ENCODE peak calls at places on chromosomes 6 and 20, in six cellular contexts. A, H, S, G, T and O are unnamed samples.

GRCh38 chr20:54475334-54476287 is at the start of gene DOK5:
- DNase-seq in A (peak; percentile 61), H (peak; percentile 18), S (no peak), G (peak; percentile 10), T (no peak), O (no peak)

GRCh38 chr6:133923938-133924593 is 29.0 kb upstream of the TBPL1 start:
- DNase-seq in A (peak; percentile 61), H (peak; percentile 78), S (peak; percentile 74), G (peak; percentile 79), T (peak; percentile 44), O (peak; percentile 74)

GRCh38 chr6:169185011-169185521 is 68.6 kb downstream of the THBS2 start:
- DNase-seq in A (no peak), H (no peak), S (no peak), G (no peak), T (peak; percentile 5), O (no peak)

GRCh38 chr6:4805553-4806307 is 29.5 kb downstream of the CDYL start:
- DNase-seq in A (peak; percentile 52), H (peak; percentile 34), S (peak; percentile 72), G (peak; percentile 50), T (no peak), O (peak; percentile 35)

GRCh38 chr20:48187891-48188290 is 402.6 kb upstream of the SULF2 start:
- DNase-seq in A (no peak), H (peak; percentile 47), S (no peak), G (no peak), T (no peak), O (no peak)

GRCh38 chr6:7505196-7505699 is 36.2 kb upstream of the DSP start:
- DNase-seq in A (no peak), H (peak; percentile 86), S (no peak), G (peak; percentile 21), T (no peak), O (peak; percentile 79)

GRCh38 chr6:12289655-12290489 is at the start of gene EDN1:
- DNase-seq in A (peak; percentile 81), H (peak; percentile 78), S (peak; percentile 87), G (peak; percentile 71), T (peak; percentile 63), O (peak; percentile 88)

GRCh38 chr20:54559890-54560289 is 84.5 kb downstream of the DOK5 start:
- DNase-seq in A (no peak), H (no peak), S (no peak), G (no peak), T (no peak), O (no peak)

GRCh38 chr6:156827382-156827781 is 50.2 kb downstream of the ARID1B start:
- DNase-seq in A (no peak), H (peak; percentile 53), S (no peak), G (no peak), T (no peak), O (peak; percentile 6)

GRCh38 chr6:45543298-45544235 is 165.8 kb upstream of the SUPT3H start:
- DNase-seq in A (no peak), H (peak; percentile 54), S (no peak), G (no peak), T (no peak), O (peak; percentile 47)

GRCh38 chr20:4245542-4245941 is 230.2 kb upstream of the RNF24 start:
- DNase-seq in A (no peak), H (no peak), S (no peak), G (no peak), T (no peak), O (no peak)

GRCh38 chr6:10531942-10532341 is 10.8 kb downstream of the GCNT2 start:
- DNase-seq in A (no peak), H (no peak), S (no peak), G (no peak), T (no peak), O (no peak)

GRCh38 chr20:38726849-38727601 is 2.7 kb downstream of the SLC32A1 start:
- DNase-seq in A (peak; percentile 93), H (no peak), S (no peak), G (no peak), T (peak; percentile 63), O (no peak)

GRCh38 chr6:32114853-32115252 is 5.7 kb upstream of the TNXB start:
- DNase-seq in A (no peak), H (peak; percentile 87), S (no peak), G (no peak), T (no peak), O (peak; percentile 91)

GRCh38 chr6:90179190-90180169 is 117.2 kb downstream of the BACH2 start:
- DNase-seq in A (no peak), H (no peak), S (no peak), G (no peak), T (no peak), O (no peak)

GRCh38 chr6:8914700-8915099 is 479.4 kb upstream of the SLC35B3 start:
- DNase-seq in A (no peak), H (no peak), S (no peak), G (no peak), T (no peak), O (no peak)

GRCh38 chr6:135449246-135449645 is 48.3 kb downstream of the AHI1 start:
- DNase-seq in A (no peak), H (no peak), S (no peak), G (no peak), T (no peak), O (no peak)

DNA sequence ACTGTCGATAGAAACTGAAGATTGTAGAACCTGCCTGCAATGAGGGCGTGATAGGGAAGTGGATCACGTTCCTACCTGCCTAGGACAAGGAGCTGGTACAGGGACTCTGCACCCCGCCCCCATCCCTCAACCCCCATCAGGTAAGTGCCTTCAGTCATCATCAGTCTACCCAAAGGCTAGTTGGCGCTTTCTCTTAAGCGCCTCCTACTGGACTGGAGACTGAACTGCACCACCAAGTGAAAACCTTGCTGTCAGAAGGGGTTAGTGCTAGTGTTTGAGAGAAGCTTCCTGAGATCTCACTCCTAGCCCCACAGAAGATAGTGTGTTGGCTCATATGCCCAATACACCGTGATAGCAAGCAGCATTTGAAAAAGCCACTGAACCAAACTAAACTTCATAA is 706.5 kb upstream of the MAN1A1 start:
- DNase-seq in A (no peak), H (no peak), S (no peak), G (no peak), T (no peak), O (no peak)
- TF ChIP-seq CTCF in A (peak; percentile 35), H (peak; percentile 33), S (no peak), G (no peak), T (peak; percentile 27), O (peak; percentile 35)

GRCh38 chr20:58892126-58892931 is 39.8 kb downstream of the GNAS start:
- DNase-seq in A (peak; percentile 78), H (peak; percentile 58), S (peak; percentile 89), G (peak; percentile 65), T (peak; percentile 88), O (peak; percentile 43)
- TF ChIP-seq CTCF in A (no peak), H (no peak), S (no peak), G (no peak), T (no peak), O (peak; percentile 44)

DNA sequence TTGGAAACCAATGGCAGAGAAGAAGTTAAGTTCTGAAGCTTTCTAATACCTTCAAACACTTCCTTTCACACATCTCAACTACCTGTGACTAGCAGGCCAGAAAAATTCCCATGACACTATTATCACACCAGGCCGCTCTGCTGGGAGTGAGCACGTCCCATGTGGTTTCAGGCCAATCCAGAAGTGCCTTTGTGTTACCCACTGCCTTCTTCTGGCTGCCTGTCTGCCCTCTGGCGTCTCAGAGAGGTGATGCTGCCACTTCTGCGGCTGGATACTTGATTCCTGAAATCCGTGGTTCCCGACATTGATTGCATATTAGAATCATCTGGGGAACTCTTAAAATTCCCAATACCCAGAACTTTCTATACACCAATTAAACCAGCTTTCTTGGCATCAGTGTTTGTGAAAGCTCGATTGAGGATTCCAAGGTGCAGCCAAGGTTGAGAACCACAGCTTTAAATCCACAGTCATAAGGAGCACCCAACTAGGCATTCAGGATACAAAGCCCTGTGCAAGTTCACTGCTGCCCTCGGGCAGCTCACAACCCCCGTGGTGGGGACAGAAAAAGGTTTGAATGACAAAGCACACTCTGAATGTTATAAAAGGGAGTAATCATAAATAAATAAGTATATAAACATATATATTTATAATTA is 65.6 kb downstream of the STMND1 start:
- DNase-seq in A (peak; percentile 43), H (peak; percentile 64), S (no peak), G (peak; percentile 65), T (no peak), O (peak; percentile 43)
- TF ChIP-seq CTCF in A (peak; percentile 43), H (peak; percentile 69), S (peak; percentile 32), G (no peak), T (no peak), O (peak; percentile 55)

DNA sequence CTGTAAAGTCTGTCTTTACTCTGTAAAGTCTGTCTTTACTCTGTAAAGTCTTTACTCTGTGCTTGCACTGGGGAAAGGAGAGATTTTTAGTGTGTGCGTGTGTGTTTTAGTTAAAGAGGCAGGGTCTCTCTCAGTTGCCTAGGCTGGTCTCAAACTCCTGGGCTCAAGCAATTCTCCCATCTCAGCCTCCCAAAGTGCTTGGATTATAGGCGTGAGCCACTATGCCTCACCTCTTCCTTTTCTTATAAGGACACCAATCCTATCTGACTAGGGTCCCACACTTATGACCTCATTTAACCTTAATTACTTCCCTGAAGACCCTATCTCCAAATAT is 93.8 kb downstream of the JPH2 start:
- DNase-seq in A (no peak), H (no peak), S (no peak), G (no peak), T (no peak), O (no peak)
- TF ChIP-seq CTCF in A (no peak), H (no peak), S (no peak), G (no peak), T (no peak), O (peak; percentile 63)

DNA sequence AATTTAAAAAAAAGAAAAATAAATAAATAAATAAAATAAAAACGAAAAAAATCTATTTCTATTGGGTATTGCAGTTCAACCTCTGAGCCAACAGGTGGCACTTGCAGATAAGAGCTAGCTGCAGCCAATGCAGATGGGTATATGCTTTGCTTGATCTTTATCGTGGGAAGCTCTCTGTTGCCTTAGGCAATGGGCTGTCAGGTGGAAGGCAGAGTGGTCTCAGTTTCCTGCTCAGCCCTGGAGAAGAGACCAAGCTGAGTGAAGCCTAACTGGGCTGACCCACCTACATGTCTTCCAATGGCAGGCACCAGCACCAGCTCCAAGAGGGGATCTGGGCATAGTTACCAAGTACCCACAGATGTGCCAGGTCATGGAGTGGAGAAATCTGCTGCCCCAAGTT is 95.0 kb downstream of the AK9 start:
- DNase-seq in A (no peak), H (peak; percentile 40), S (no peak), G (no peak), T (no peak), O (peak; percentile 37)
- TF ChIP-seq CTCF in A (peak; percentile 17), H (peak; percentile 57), S (no peak), G (no peak), T (peak; percentile 31), O (peak; percentile 81)

DNA sequence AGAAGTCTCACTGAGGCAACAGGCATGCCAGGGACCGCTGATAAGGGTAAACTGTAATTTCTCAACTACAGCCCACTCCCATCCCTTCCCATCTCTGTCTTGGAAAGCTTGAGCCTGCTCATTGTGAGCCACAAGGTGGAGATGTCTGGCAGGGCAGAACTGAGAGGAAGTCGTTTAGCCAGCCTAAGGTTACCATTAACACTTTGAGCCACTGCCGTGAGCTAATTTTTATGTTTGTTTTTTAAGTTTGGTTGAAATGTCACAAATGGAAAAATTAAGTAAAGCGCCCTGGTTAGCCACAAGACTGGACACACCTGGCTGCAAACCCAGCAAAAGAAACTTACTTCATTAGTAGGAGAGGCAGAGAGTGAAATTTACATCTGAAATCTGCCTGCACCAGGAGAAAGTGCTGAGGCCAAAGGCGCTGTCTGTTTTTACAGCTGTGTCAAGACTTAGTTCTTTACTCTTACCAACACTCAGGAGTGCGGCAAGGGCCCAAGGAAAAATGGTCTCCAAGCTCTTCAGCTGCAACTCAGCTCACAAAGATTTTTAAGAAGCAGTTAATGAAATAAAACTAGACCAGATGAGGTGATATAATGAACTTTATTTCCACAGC is 50.0 kb upstream of the FAM83C start:
- DNase-seq in A (no peak), H (no peak), S (no peak), G (no peak), T (no peak), O (no peak)
- TF ChIP-seq CTCF in A (no peak), H (peak; percentile 38), S (no peak), G (no peak), T (no peak), O (peak; percentile 38)

GRCh38 chr6:83601119-83601518 is 88.8 kb downstream of the PRSS35 start:
- DNase-seq in A (no peak), H (no peak), S (no peak), G (no peak), T (no peak), O (no peak)
- TF ChIP-seq CTCF in A (no peak), H (no peak), S (no peak), G (no peak), T (no peak), O (no peak)